ENCODE peak calls at places on chromosomes 5 and 9, in eight cellular contexts. T is stimulated activated CD4-positive, alpha-beta T cell treated with anti-CD3 and anti-CD28 coated beads, Interleukin-2, amount 100 ng/mL, for 24 hours; Z is WERI-Rb-1; K is activated naive CD8-positive, alpha-beta T cell treated with anti-CD3 and anti-CD28 coated beads for 36 hours; V is effector memory CD8-positive, alpha-beta T cell; L is cardiac muscle cell; N is foreskin fibroblast; S is substantia nigra. Y is an unnamed sample.

GRCh38 chr5:93578813-93579560 is 2.0 kb downstream of the NR2F1-AS1 start:
- DNase-seq in T (no peak), Z (no peak), K (no peak), V (no peak), L (peak), N (peak), S (peak), Y (no peak)

GRCh38 chr5:5069851-5070250 is 70.3 kb upstream of the ADAMTS16 start:
- DNase-seq in T (no peak), Z (no peak), K (no peak), V (no peak), L (no peak), N (no peak), S (no peak), Y (no peak)

GRCh38 chr5:15914603-15915002 is 265.0 kb downstream of the MARCHF11 start:
- DNase-seq in T (no peak), Z (no peak), K (no peak), V (no peak), L (peak), N (peak), S (no peak), Y (no peak)

GRCh38 chr5:9337908-9338307 is 208.0 kb downstream of the SEMA5A start:
- DNase-seq in T (no peak), Z (no peak), K (no peak), V (no peak), L (peak), N (peak), S (no peak), Y (no peak)

GRCh38 chr5:35815089-35815936 is 41.4 kb upstream of the IL7R start:
- DNase-seq in T (peak), Z (peak), K (peak), V (peak), L (peak), N (no peak), S (no peak), Y (peak)

GRCh38 chr9:91047993-91048607 is 246.5 kb downstream of the SYK start:
- DNase-seq in T (peak), Z (no peak), K (peak), V (no peak), L (peak), N (peak), S (no peak), Y (no peak)

GRCh38 chr5:178114325-178115135 is 1.2 kb downstream of the N4BP3 start:
- DNase-seq in T (peak), Z (no peak), K (peak), V (peak), L (no peak), N (no peak), S (no peak), Y (no peak)

GRCh38 chr5:88322785-88323184 is 54.1 kb upstream of the TMEM161B start:
- DNase-seq in T (no peak), Z (no peak), K (no peak), V (no peak), L (no peak), N (no peak), S (no peak), Y (no peak)

GRCh38 chr5:158058208-158058607 is 199.3 kb upstream of the CLINT1 start:
- DNase-seq in T (no peak), Z (no peak), K (no peak), V (no peak), L (no peak), N (no peak), S (no peak), Y (no peak)

GRCh38 chr5:158951461-158951860 is 148.3 kb downstream of the EBF1 start:
- DNase-seq in T (no peak), Z (no peak), K (no peak), V (no peak), L (no peak), N (no peak), S (no peak), Y (no peak)

GRCh38 chr9:33638516-33638915 is 114.5 kb downstream of the ANKRD18B start:
- DNase-seq in T (no peak), Z (no peak), K (no peak), V (no peak), L (no peak), N (no peak), S (no peak), Y (no peak)

GRCh38 chr5:9325549-9325948 is 220.3 kb downstream of the SEMA5A start:
- DNase-seq in T (no peak), Z (no peak), K (no peak), V (no peak), L (no peak), N (no peak), S (no peak), Y (no peak)

GRCh38 chr9:93666279-93666784 is 89.9 kb downstream of the PHF2 start:
- DNase-seq in T (no peak), Z (peak), K (no peak), V (no peak), L (no peak), N (no peak), S (no peak), Y (no peak)

GRCh38 chr9:121305269-121305994 is 37.5 kb downstream of the GSN start:
- DNase-seq in T (no peak), Z (no peak), K (no peak), V (no peak), L (peak), N (no peak), S (peak), Y (no peak)

GRCh38 chr5:148697177-148697820 is 43.0 kb upstream of the HTR4 start:
- DNase-seq in T (no peak), Z (no peak), K (no peak), V (no peak), L (peak), N (peak), S (no peak), Y (no peak)

GRCh38 chr5:167571824-167572223 is 719.6 kb upstream of the WWC1 start:
- DNase-seq in T (no peak), Z (peak), K (no peak), V (no peak), L (no peak), N (no peak), S (no peak), Y (no peak)

GRCh38 chr9:33818832-33819500 is 2.0 kb downstream of the UBE2R2 start:
- DNase-seq in T (no peak), Z (no peak), K (no peak), V (no peak), L (peak), N (peak), S (no peak), Y (no peak)

GRCh38 chr9:130946778-130947617 is 8.0 kb upstream of the FIBCD1 start:
- DNase-seq in T (no peak), Z (no peak), K (no peak), V (no peak), L (peak), N (no peak), S (no peak), Y (no peak)

Y was measured in Panc1.